ENCODE peak calls at places on chromosome 2, in eight cellular contexts. R is lung; S is astrocyte; A is colonic mucosa; W is GM23248; O is neural progenitor cell; V is CD8-positive, alpha-beta T cell; U is upper lobe of left lung. P is an unnamed sample. For H3K9me3, H3K4me1 and H3K36me3, the result is how much of the 10 kb centered on the place peaks cover.

GRCh38 chr2:121976912-121977311 is 221.5 kb downstream of the TSN start:
- DNase-seq in R (no peak), S (no peak), A (no peak), W (no peak), O (no peak), V (no peak), U (no peak), P (peak)

GRCh38 chr2:162430323-162430722 is 86.4 kb downstream of the GCA start:
- DNase-seq in R (no peak), S (no peak), A (peak), W (no peak), O (no peak), V (no peak), U (no peak), P (no peak)

GRCh38 chr2:39127973-39128372 is 7.1 kb upstream of the SOS1 start:
- DNase-seq in R (no peak), S (no peak), A (no peak), W (peak), O (no peak), V (peak), U (no peak), P (peak)

GRCh38 chr2:46471-47345 is at the start of gene FAM110C:
- DNase-seq in R (peak), S (peak), A (peak), W (peak), O (peak), V (peak), U (peak), P (no peak)

GRCh38 chr2:170509460-170510193 is 205.5 kb upstream of the SP5 start:
- DNase-seq in R (no peak), S (no peak), A (no peak), W (no peak), O (no peak), V (no peak), U (no peak), P (no peak)

GRCh38 chr2:238845583-238846480 is 2.1 kb upstream of the TWIST2 start:
- DNase-seq in R (peak), S (no peak), A (no peak), W (peak), O (no peak), V (no peak), U (peak), P (peak)

GRCh38 chr2:10067330-10067729 is 12.9 kb downstream of the CYS1 start:
- DNase-seq in R (no peak), S (no peak), A (no peak), W (no peak), O (no peak), V (no peak), U (no peak), P (no peak)

GRCh38 chr2:156340818-156341481 is 8.4 kb upstream of the NR4A2 start:
- DNase-seq in R (no peak), S (peak), A (no peak), W (peak), O (peak), V (no peak), U (no peak), P (peak)

GRCh38 chr2:230068658-230069080 is at the start of gene SLC16A14:
- DNase-seq in R (no peak), S (peak), A (peak), W (peak), O (peak), V (peak), U (no peak), P (peak)

GRCh38 chr2:30628341-30628740 is 178.9 kb downstream of the CAPN13 start:
- DNase-seq in R (no peak), S (peak), A (no peak), W (peak), O (no peak), V (no peak), U (no peak), P (peak)

GRCh38 chr2:27041708-27042107 is 8.9 kb downstream of the TMEM214 start:
- DNase-seq in R (no peak), S (peak), A (no peak), W (peak), O (no peak), V (no peak), U (no peak), P (no peak)

GRCh38 chr2:64914735-64915509 is 74.3 kb upstream of the SLC1A4 start:
- DNase-seq in R (no peak), S (peak), A (no peak), W (peak), O (no peak), V (no peak), U (no peak), P (peak)

GRCh38 chr2:223306371-223306770 is 254.4 kb downstream of the KCNE4 start:
- DNase-seq in R (no peak), S (no peak), A (no peak), W (peak), O (peak), V (no peak), U (no peak), P (peak)

GRCh38 chr2:108853421-108853820 is 66.8 kb downstream of the CCDC138 start:
- DNase-seq in R (no peak), S (peak), A (no peak), W (no peak), O (no peak), V (no peak), U (no peak), P (peak)

GRCh38 chr2:73036779-73037165 is 34.7 kb downstream of the SFXN5 start:
- DNase-seq in R (no peak), S (no peak), A (no peak), W (no peak), O (no peak), V (no peak), U (no peak), P (no peak)

GRCh38 chr2:185510060-185510459 is 228.5 kb upstream of the FSIP2 start:
- DNase-seq in R (no peak), S (no peak), A (no peak), W (no peak), O (no peak), V (no peak), U (no peak), P (no peak)

GRCh38 chr2:185502351-185502750 is 236.3 kb upstream of the FSIP2 start:
- DNase-seq in R (no peak), S (no peak), A (no peak), W (no peak), O (no peak), V (no peak), U (no peak), P (peak)

GRCh38 chr2:185511925-185512324 is 226.7 kb upstream of the FSIP2 start:
- DNase-seq in R (no peak), S (no peak), A (no peak), W (no peak), O (no peak), V (no peak), U (no peak), P (no peak)

GRCh38 chr2:185507703-185508102 is 230.9 kb upstream of the FSIP2 start:
- DNase-seq in R (no peak), S (no peak), A (no peak), W (no peak), O (no peak), V (no peak), U (no peak), P (peak)
- H3K9me3 ChIP-seq in R (under half), S (under half), A (under half), W (under half), O (under half), V (under half), U (under half), P (half or more)

GRCh38 chr2:84077504-84077903 is 381.6 kb downstream of the SUCLG1 start:
- DNase-seq in R (no peak), S (no peak), A (peak), W (peak), O (peak), V (no peak), U (no peak), P (peak)

GRCh38 chr2:84083984-84084383 is 375.1 kb downstream of the SUCLG1 start:
- DNase-seq in R (no peak), S (no peak), A (no peak), W (no peak), O (no peak), V (no peak), U (no peak), P (no peak)

GRCh38 chr2:84078466-84078865 is 380.6 kb downstream of the SUCLG1 start:
- DNase-seq in R (no peak), S (no peak), A (no peak), W (no peak), O (no peak), V (no peak), U (no peak), P (no peak)
- H3K4me1 ChIP-seq in R (under half), S (under half), A (under half), W (under half), O (under half), V (under half), U (under half), P (under half)

GRCh38 chr2:25243995-25244394 is 75.6 kb upstream of the POMC start:
- DNase-seq in R (no peak), S (no peak), A (no peak), W (no peak), O (no peak), V (no peak), U (no peak), P (no peak)
- H3K36me3 ChIP-seq in R (under half), S (under half), A (under half), W (under half), O (under half), V (half or more), U (half or more), P (half or more)

DNA sequence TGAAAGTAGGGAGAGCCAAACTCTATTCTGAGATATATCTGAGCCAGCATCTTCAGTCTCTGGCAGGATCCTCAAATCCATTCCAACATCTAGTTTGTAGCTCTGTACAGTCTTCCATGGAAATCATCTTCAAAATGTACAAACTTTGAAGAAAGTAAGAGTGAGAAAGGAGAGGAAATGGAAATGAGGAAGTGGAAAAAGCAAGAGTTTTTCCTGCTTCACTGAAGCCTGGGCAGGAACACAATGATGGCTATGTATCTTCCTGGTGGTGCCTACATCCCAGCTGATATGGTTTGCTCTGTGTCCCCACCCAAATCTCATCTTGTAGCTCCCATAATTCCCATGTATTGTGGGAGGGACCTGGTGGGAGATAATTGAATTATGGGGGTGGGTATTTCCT is 4.1 kb upstream of the RPIA start:
- DNase-seq in R (no peak), S (no peak), A (no peak), W (no peak), O (no peak), V (no peak), U (no peak), P (no peak)
- H3K9me3 ChIP-seq in R (under half), S (under half), A (under half), W (under half), O (under half), V (under half), U (under half), P (under half)

GRCh38 chr2:15795426-15795825 is 144.9 kb upstream of the MYCN start:
- DNase-seq in R (no peak), S (no peak), A (no peak), W (no peak), O (no peak), V (no peak), U (peak), P (no peak)

GRCh38 chr2:15797946-15798281 is 142.4 kb upstream of the MYCN start:
- DNase-seq in R (no peak), S (no peak), A (no peak), W (no peak), O (no peak), V (no peak), U (no peak), P (no peak)

GRCh38 chr2:15796543-15796942 is 143.8 kb upstream of the MYCN start:
- DNase-seq in R (no peak), S (no peak), A (no peak), W (no peak), O (no peak), V (no peak), U (no peak), P (no peak)

GRCh38 chr2:15798716-15799431 is 141.5 kb upstream of the MYCN start:
- DNase-seq in R (no peak), S (no peak), A (no peak), W (no peak), O (no peak), V (no peak), U (no peak), P (no peak)

GRCh38 chr2:15797231-15797945 is 143.0 kb upstream of the MYCN start:
- DNase-seq in R (no peak), S (no peak), A (no peak), W (no peak), O (peak), V (no peak), U (peak), P (no peak)
- H3K4me1 ChIP-seq in R (under half), S (under half), A (under half), W (under half), O (under half), V (under half), U (under half), P (under half)

GRCh38 chr2:25246001-25246400 is 77.6 kb upstream of the POMC start:
- DNase-seq in R (no peak), S (no peak), A (no peak), W (no peak), O (no peak), V (no peak), U (no peak), P (no peak)
- H3K36me3 ChIP-seq in R (under half), S (under half), A (under half), W (under half), O (under half), V (half or more), U (half or more), P (under half)

DNA sequence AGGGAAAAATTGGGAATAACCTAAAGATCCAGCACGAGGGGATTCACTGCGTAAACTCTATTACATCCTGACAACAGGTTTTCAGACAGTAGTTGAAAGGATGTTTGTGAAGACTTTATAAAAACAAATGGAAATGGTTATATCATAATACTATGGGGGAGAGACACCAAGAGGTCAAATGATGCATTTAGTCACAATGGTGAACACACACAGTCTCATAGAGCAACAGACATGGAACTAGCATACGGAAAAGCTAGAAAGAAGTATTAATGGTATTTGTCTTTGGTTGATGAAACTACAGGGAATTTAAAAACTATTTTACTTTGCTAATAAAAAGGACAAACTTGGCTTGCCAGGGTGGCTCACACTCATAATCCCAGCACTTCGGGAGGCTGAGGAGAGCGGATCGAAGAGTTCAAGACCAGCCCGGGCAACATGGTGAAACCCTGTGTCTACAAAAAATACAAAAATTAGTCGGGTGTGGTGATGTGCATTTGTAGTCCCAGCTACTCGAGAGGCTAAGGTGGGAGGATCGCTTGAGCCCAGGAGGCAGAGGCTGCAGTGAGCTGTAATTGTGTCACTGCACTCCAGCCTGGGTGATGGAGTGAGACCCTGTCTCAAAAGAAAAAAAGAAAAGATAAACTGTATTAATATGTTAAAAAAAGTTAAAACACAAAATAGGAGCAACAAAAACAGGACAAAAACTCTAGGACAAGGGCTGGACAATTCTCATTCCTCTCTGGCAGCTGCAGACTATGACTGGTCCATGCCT is 94.8 kb downstream of the MYCN start:
- DNase-seq in R (no peak), S (no peak), A (no peak), W (no peak), O (no peak), V (no peak), U (no peak), P (no peak)
- H3K9me3 ChIP-seq in R (under half), S (under half), A (under half), W (under half), O (under half), V (under half), U (under half), P (under half)

GRCh38 chr2:85259865-85260264 is 67.9 kb downstream of the TGOLN2 start:
- DNase-seq in R (no peak), S (no peak), A (no peak), W (no peak), O (no peak), V (no peak), U (no peak), P (no peak)
- H3K4me1 ChIP-seq in R (under half), S (half or more), A (under half), W (under half), O (half or more), V (under half), U (under half), P (half or more)

DNA sequence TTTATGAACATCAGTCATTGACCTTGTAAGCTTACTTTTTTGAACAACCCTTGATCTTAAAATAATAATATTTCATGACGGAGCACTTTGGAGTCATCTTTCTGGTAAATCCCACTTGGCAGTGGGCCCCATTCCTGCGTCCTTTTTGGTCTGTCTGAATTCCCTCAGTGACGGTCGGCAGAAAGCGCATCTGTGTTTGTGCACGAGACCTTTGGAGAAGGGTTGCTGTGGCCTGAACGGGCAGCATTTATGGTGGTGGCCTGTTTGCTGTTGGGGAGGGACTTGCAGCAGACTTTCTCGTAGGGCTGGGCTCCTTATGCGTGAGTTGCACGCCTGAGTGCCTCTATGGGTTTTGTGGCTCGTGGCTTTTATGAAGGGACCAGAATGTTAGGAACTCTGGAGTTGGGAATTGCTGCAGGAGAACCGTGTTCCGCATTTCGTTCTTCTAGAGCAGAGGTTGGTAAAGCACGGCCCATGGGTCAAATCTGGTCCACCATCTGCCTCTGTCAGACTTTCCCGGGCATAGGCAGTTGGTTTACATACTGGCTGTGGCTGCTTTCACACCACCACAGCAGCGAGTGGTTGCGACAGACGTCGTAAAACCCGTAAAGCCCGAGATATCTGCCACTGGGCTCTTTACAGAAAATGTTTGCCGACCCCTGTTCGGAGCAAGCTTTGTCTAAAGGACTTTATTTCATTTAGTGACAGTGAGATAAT is 30.8 kb downstream of the LPIN1 start:
- DNase-seq in R (no peak), S (no peak), A (no peak), W (no peak), O (no peak), V (no peak), U (no peak), P (no peak)
- H3K36me3 ChIP-seq in R (under half), S (under half), A (under half), W (under half), O (under half), V (under half), U (under half), P (half or more)

GRCh38 chr2:101722878-101723277 is 25.4 kb downstream of the MAP4K4 start:
- DNase-seq in R (no peak), S (no peak), A (no peak), W (no peak), O (no peak), V (no peak), U (no peak), P (no peak)
- H3K9me3 ChIP-seq in R (under half), S (under half), A (under half), W (under half), O (under half), V (under half), U (under half), P (under half)

P was measured in adipocyte.